ENCODE peak calls at places on chromosome 10, in six cellular contexts. V is NCI-H1048; Z is amygdala; C is occipital lobe; L is activated naive CD4-positive, alpha-beta T cell treated with anti-CD3 and anti-CD28 coated beads for 36 hours; R is RPMI7951. S is an unnamed sample.

GRCh38 chr10:122515588-122516231 is 44.8 kb upstream of the DMBT1 start:
- DNase-seq in Z (no peak), R (peak; percentile 88), V (no peak), C (no peak), L (peak; percentile 49), S (peak; percentile 84)

GRCh38 chr10:27664464-27664863 is 81.2 kb downstream of the MKX start:
- DNase-seq in C (no peak), L (no peak), Z (no peak), V (no peak), R (no peak), S (peak; percentile 48)

GRCh38 chr10:74704629-74705360 is 121.6 kb upstream of the KAT6B start:
- DNase-seq in V (no peak), Z (no peak), L (no peak), C (no peak), R (no peak), S (no peak)

GRCh38 chr10:96118604-96119450 is 11.3 kb upstream of the ZNF518A start:
- DNase-seq in V (no peak), L (no peak), R (no peak), C (no peak), Z (no peak), S (no peak)

GRCh38 chr10:74799840-74800239 is 26.6 kb upstream of the KAT6B start:
- DNase-seq in R (peak; percentile 75), C (no peak), Z (no peak), V (no peak), L (peak; percentile 62), S (peak; percentile 92)

GRCh38 chr10:102508506-102508905 is 4.7 kb downstream of the SUFU start:
- DNase-seq in Z (no peak), C (no peak), V (no peak), L (no peak), R (no peak), S (no peak)

GRCh38 chr10:110577056-110577455 is 9.6 kb downstream of the SMC3 start:
- DNase-seq in R (no peak), C (no peak), L (no peak), Z (no peak), V (no peak), S (no peak)

GRCh38 chr10:62308101-62308500 is 39.5 kb upstream of the RTKN2 start:
- DNase-seq in Z (no peak), V (no peak), C (no peak), L (no peak), R (no peak), S (no peak)

GRCh38 chr10:86770412-86770960 is 14.1 kb downstream of the BMPR1A start:
- DNase-seq in L (no peak), Z (no peak), V (no peak), R (peak; percentile 20), C (no peak), S (no peak)

S was measured in M059J.